ENCODE peak calls at places on chromosomes 13 and 19, in nine cellular contexts. P is heart left ventricle, Q is DND-41, I is ovary, V is MCF 10A, A is astrocyte of the cerebellum, B is RWPE1, L is PC-3, R is AG04450. N is an unnamed sample.

GRCh38 chr13:95956589-95957148 is 96.5 kb downstream of the UGGT2 start:
- DNase-seq in V (peak; percentile 62), R (no peak), B (no peak), P (no peak), A (no peak), L (no peak), Q (no peak), I (no peak), N (no peak)

GRCh38 chr19:5046339-5047039 is 77.6 kb downstream of the KDM4B start:
- DNase-seq in P (no peak), A (no peak), Q (no peak), I (no peak), B (peak; percentile 50), L (peak; percentile 99), R (no peak), V (peak; percentile 32), N (no peak)

GRCh38 chr13:44506719-44507118 is 69.4 kb downstream of the TSC22D1 start:
- DNase-seq in R (no peak), I (no peak), L (no peak), V (no peak), A (no peak), Q (no peak), P (no peak), B (no peak), N (no peak)

GRCh38 chr13:33728271-33729037 is 89.5 kb upstream of the RFC3 start:
- DNase-seq in V (no peak), B (peak; percentile 20), I (no peak), A (no peak), Q (no peak), L (peak; percentile 63), P (peak; percentile 61), R (no peak), N (no peak)

GRCh38 chr19:15551183-15552004 is 43.1 kb downstream of the CYP4F22 start:
- DNase-seq in I (peak; percentile 43), Q (peak; percentile 34), L (peak; percentile 51), P (peak; percentile 35), B (peak; percentile 63), V (no peak), R (no peak), A (no peak), N (no peak)

GRCh38 chr13:29484236-29484635 is 111.3 kb downstream of the SLC7A1 start:
- DNase-seq in A (no peak), V (no peak), L (no peak), R (no peak), Q (no peak), I (no peak), B (no peak), P (no peak), N (no peak)

GRCh38 chr13:79482271-79482970 is 1.5 kb downstream of the NDFIP2 start:
- DNase-seq in A (no peak), I (no peak), P (no peak), R (no peak), Q (no peak), V (no peak), L (peak; percentile 18), B (no peak), N (no peak)

GRCh38 chr13:107075576-107075975 is 507.6 kb upstream of the ARGLU1 start:
- DNase-seq in V (no peak), Q (no peak), I (no peak), L (no peak), R (no peak), A (no peak), B (no peak), P (no peak), N (no peak)

GRCh38 chr13:92842145-92842544 is 384.5 kb upstream of the GPC6 start:
- DNase-seq in A (peak; percentile 83), V (peak; percentile 73), B (no peak), Q (no peak), P (no peak), R (peak; percentile 67), L (peak; percentile 25), I (no peak), N (peak; percentile 35)

GRCh38 chr13:51292000-51292550 is 47.4 kb upstream of the SERPINE3 start:
- DNase-seq in R (peak; percentile 37), B (no peak), Q (no peak), P (no peak), A (peak; percentile 88), V (peak; percentile 11), I (no peak), L (peak; percentile 57), N (peak; percentile 10)

GRCh38 chr13:29081036-29081435 is 260.9 kb downstream of the MTUS2 start:
- DNase-seq in A (no peak), L (no peak), Q (peak; percentile 79), R (no peak), P (no peak), I (no peak), V (no peak), B (no peak), N (no peak)

GRCh38 chr19:34327851-34328250 is 37.1 kb upstream of the GPI start:
- DNase-seq in B (no peak), R (no peak), Q (no peak), I (no peak), P (peak; percentile 76), A (no peak), L (no peak), V (no peak), N (no peak)

GRCh38 chr19:16613841-16614240 is 14.2 kb downstream of the MED26 start:
- DNase-seq in V (no peak), L (no peak), R (no peak), Q (no peak), B (no peak), P (no peak), I (no peak), A (no peak), N (no peak)

GRCh38 chr13:111271186-111271698 is 49.2 kb upstream of the TEX29 start:
- DNase-seq in P (no peak), V (no peak), R (no peak), I (no peak), Q (no peak), L (no peak), A (no peak), B (no peak), N (no peak)

GRCh38 chr13:21703846-21704245 is 33.0 kb downstream of the FGF9 start:
- DNase-seq in L (peak; percentile 71), B (peak; percentile 11), P (no peak), I (no peak), V (peak; percentile 9), Q (no peak), A (no peak), R (no peak), N (no peak)

GRCh38 chr13:42654212-42654611 is 80.3 kb downstream of the TNFSF11 start:
- DNase-seq in A (no peak), Q (no peak), R (no peak), B (no peak), P (no peak), L (no peak), I (no peak), V (no peak), N (no peak)

DNA sequence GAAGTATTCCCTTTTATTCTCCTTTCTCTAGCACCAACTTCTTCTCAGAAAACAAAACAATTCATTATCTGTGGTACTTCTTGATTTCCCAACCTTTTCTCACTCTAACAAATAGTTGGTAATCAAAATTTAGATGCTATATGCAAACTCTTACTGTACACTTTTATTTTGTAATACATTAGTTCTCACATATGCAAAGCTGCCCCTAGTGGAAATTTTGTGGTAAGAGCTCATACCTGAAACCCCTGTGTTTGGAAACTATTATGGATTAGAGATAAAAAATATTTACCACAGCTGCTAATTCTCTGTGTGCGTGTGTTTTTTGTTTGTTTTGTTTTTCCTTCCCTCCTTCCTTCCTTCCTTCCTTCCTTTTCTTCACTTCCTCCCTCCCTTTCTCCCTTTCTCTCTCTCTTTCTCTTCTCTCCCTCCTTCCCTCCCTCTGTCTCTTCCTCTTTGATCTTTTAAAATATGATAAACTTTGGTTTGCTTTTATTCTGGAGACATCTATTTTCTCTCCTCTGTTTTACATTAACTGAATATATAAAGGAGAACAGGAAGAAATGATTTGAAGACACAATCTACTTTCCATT is 537.4 kb downstream of the SLITRK6 start:
- DNase-seq in P (no peak), B (peak; percentile 22), V (peak; percentile 50), I (no peak), L (peak; percentile 45), Q (no peak), A (no peak), R (no peak), N (no peak)
- TF ChIP-seq CTCF in P (no peak), B (peak; percentile 57), V (peak; percentile 55), I (no peak), L (peak; percentile 67), Q (peak; percentile 48), A (peak; percentile 52), R (peak; percentile 65), N (peak; percentile 35)

GRCh38 chr13:90974249-90974954 is 373.1 kb upstream of the MIR17HG start:
- DNase-seq in P (no peak), I (no peak), Q (no peak), B (no peak), A (no peak), R (no peak), V (no peak), L (no peak), N (no peak)

DNA sequence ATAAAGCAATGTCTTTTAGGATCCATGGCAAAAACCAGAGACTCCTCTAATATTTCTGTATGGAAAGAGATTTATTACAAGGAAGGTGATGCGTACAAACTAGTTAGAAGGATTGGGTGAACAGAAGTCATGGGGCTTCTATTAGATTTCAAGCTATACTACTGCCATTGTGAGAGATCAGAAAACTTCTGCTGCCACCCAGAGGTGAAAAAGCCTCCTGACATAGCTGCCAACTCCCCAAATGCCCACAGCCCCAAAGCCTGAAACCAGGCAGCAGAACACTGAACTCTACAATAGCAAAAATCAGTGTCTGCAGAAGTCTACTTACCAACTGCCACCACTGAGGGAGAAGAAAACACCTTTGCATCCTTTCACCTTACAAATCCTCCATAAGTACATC is 379.0 kb upstream of the MIR17HG start:
- DNase-seq in B (peak; percentile 16), V (peak; percentile 46), R (no peak), A (no peak), P (no peak), I (no peak), L (peak; percentile 65), Q (peak; percentile 5), N (no peak)
- TF ChIP-seq CTCF in B (peak; percentile 39), V (peak; percentile 40), R (no peak), A (peak; percentile 38), P (peak; percentile 21), I (no peak), L (peak; percentile 74), Q (peak; percentile 56), N (no peak)

DNA sequence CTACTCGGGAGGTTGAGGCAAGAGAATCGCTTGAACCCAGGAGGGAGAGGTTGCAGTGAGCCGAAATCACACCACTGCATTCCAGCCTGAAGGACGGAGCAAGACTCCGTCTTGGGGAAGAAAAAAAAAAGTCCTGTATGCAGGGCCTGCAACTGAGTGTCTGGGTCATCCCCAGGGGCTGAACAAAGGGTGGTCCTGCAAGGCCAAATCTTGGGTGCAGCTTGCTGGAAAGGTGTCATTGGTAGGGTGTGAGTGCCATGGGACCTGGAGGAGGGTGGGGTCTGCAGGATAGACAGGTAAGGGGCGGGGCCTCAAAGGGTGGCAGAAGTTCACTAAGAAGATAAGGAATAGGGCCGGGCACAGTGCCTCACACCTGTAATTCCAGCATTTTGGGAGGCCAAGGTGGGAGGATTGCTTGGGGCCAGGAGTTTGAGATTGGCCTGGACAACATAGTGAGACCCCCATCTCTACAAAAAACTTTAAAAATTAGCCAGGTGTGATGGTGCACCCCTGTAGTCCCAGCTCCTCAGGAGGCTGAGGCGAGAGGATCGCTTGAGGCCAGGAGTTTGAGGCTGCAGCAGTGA is 31.5 kb downstream of the ZSWIM4 start:
- DNase-seq in L (no peak), A (no peak), Q (no peak), R (no peak), P (no peak), I (no peak), B (no peak), V (no peak), N (no peak)
- TF ChIP-seq CTCF in L (no peak), A (no peak), Q (no peak), R (no peak), P (no peak), I (no peak), B (no peak), V (no peak), N (no peak)

GRCh38 chr19:58451358-58452101 is at the start of gene ZNF324B:
- DNase-seq in V (peak; percentile 98), P (peak; percentile 97), I (peak; percentile 96), R (peak; percentile 78), Q (peak; percentile 98), L (peak; percentile 99), A (peak; percentile 78), B (peak; percentile 92), N (peak; percentile 75)
- TF ChIP-seq CTCF in V (no peak), P (no peak), I (no peak), R (no peak), Q (no peak), L (no peak), A (no peak), B (no peak), N (no peak)